ENCODE peak calls at places on chromosomes 16 and 17, in four cellular contexts. Z, N, U and S are unnamed samples.

GRCh38 chr17:31558748-31559646 is 167.5 kb downstream of the RAB11FIP4 start:
- DNase-seq in N (peak), Z (peak), U (no peak), S (peak)

GRCh38 chr16:51151435-51151950 is 423 bp upstream of the SALL1 start:
- DNase-seq in N (peak), U (no peak), Z (no peak), S (peak)

GRCh38 chr16:56932588-56933265 is 785 bp downstream of the HERPUD1 start:
- DNase-seq in Z (peak), N (peak), U (no peak), S (peak)

GRCh38 chr16:81243927-81244326 is 5.4 kb downstream of the BCO1 start:
- DNase-seq in N (no peak), Z (no peak), U (no peak), S (peak)

GRCh38 chr17:31425646-31426045 is 34.2 kb downstream of the RAB11FIP4 start:
- DNase-seq in N (peak), Z (no peak), U (no peak), S (no peak)

GRCh38 chr17:81286491-81287145 is 8.5 kb downstream of the SLC38A10 start:
- DNase-seq in U (no peak), Z (no peak), N (no peak), S (no peak)

GRCh38 chr17:45722161-45722560 is 62.0 kb upstream of the CRHR1 start:
- DNase-seq in Z (peak), N (peak), U (no peak), S (peak)

GRCh38 chr16:22001591-22001990 is 675 bp upstream of the PDZD9 start:
- DNase-seq in N (no peak), Z (no peak), U (no peak), S (no peak)

GRCh38 chr17:29038511-29039300 is 4.2 kb upstream of the PIPOX start:
- DNase-seq in N (peak), U (no peak), Z (no peak), S (no peak)

GRCh38 chr16:81127051-81127450 is 30.9 kb upstream of the GCSH start:
- DNase-seq in Z (no peak), U (no peak), N (no peak), S (no peak)

GRCh38 chr16:81204794-81205680 is 33.5 kb upstream of the BCO1 start:
- DNase-seq in U (no peak), Z (peak), N (peak), S (no peak)

GRCh38 chr16:47643610-47644009 is 182.5 kb downstream of the PHKB start:
- DNase-seq in N (no peak), U (no peak), Z (no peak), S (no peak)

GRCh38 chr17:82839617-82840292 is at the start of gene ZNF750:
- DNase-seq in U (no peak), Z (no peak), N (no peak), S (peak)

GRCh38 chr17:2635675-2636074 is 42.2 kb downstream of the PAFAH1B1 start:
- DNase-seq in U (no peak), N (no peak), Z (no peak), S (no peak)

GRCh38 chr16:3656491-3657468 is 2.3 kb downstream of the DNASE1 start:
- DNase-seq in N (no peak), Z (no peak), U (no peak), S (peak)

GRCh38 chr17:55089955-55090573 is 121.5 kb downstream of the STXBP4 start:
- DNase-seq in N (no peak), U (no peak), Z (peak), S (no peak)

GRCh38 chr17:35588196-35588920 is 1.2 kb downstream of the AP2B1 start:
- DNase-seq in Z (no peak), N (no peak), U (no peak), S (no peak)

GRCh38 chr16:65117701-65118448 is 4.0 kb downstream of the CDH11 start:
- DNase-seq in U (no peak), N (peak), Z (peak), S (peak)

GRCh38 chr17:48310748-48311213 is 119.2 kb downstream of the SKAP1 start:
- DNase-seq in Z (peak), N (no peak), U (no peak), S (peak)

GRCh38 chr16:1789643-1790045 is 3.9 kb downstream of the IGFALS start:
- DNase-seq in Z (peak), N (no peak), U (no peak), S (no peak)

GRCh38 chr16:66948034-66948821 is 12.8 kb upstream of the CES3 start:
- DNase-seq in U (no peak), Z (no peak), N (no peak), S (no peak)

GRCh38 chr17:38333635-38334295 is 10.0 kb downstream of the GPR179 start:
- DNase-seq in Z (peak), N (peak), U (peak), S (peak)

GRCh38 chr17:47275245-47275984 is 21.8 kb downstream of the ITGB3 start:
- DNase-seq in N (peak), U (no peak), Z (peak), S (peak)

GRCh38 chr17:32870027-32870670 is 6.8 kb downstream of the MYO1D start:
- DNase-seq in Z (no peak), U (no peak), N (no peak), S (no peak)

GRCh38 chr16:21723532-21723931 is 59.8 kb downstream of the OTOA start:
- DNase-seq in Z (no peak), N (no peak), U (no peak), S (no peak)

GRCh38 chr17:77379837-77380236 is 239.1 kb downstream of the SEC14L1 start:
- DNase-seq in U (no peak), Z (no peak), N (no peak), S (no peak)

GRCh38 chr16:73794936-73795335 is 501.7 kb upstream of the PSMD7 start:
- DNase-seq in N (no peak), U (no peak), Z (no peak), S (no peak)

GRCh38 chr16:83908798-83909197 is 9.9 kb downstream of the MLYCD start:
- DNase-seq in U (no peak), Z (no peak), N (no peak), S (no peak)

GRCh38 chr17:7838291-7839075 is 4.5 kb downstream of the KDM6B start:
- DNase-seq in N (peak), Z (peak), U (no peak), S (no peak)

GRCh38 chr16:4944333-4945281 is 7.7 kb upstream of the PPL start:
- DNase-seq in N (peak), Z (peak), U (no peak), S (peak)

GRCh38 chr17:49570540-49571242 is 5.0 kb upstream of the NXPH3 start:
- DNase-seq in N (no peak), U (no peak), Z (no peak), S (no peak)

GRCh38 chr16:67190448-67191399 is 788 bp upstream of the EXOC3L1 start:
- DNase-seq in U (no peak), N (no peak), Z (no peak), S (no peak)

GRCh38 chr17:65184235-65184959 is 47.2 kb downstream of the RGS9 start:
- DNase-seq in U (no peak), Z (no peak), N (peak), S (no peak)

GRCh38 chr17:77106874-77107358 is 33.9 kb upstream of the SEC14L1 start:
- DNase-seq in N (no peak), U (no peak), Z (no peak), S (no peak)

GRCh38 chr16:13557476-13557875 is 362.5 kb upstream of the ERCC4 start:
- DNase-seq in U (no peak), Z (no peak), N (no peak), S (no peak)

GRCh38 chr17:38338053-38338452 is 5.7 kb downstream of the GPR179 start:
- DNase-seq in U (no peak), Z (no peak), N (no peak), S (no peak)

DNA sequence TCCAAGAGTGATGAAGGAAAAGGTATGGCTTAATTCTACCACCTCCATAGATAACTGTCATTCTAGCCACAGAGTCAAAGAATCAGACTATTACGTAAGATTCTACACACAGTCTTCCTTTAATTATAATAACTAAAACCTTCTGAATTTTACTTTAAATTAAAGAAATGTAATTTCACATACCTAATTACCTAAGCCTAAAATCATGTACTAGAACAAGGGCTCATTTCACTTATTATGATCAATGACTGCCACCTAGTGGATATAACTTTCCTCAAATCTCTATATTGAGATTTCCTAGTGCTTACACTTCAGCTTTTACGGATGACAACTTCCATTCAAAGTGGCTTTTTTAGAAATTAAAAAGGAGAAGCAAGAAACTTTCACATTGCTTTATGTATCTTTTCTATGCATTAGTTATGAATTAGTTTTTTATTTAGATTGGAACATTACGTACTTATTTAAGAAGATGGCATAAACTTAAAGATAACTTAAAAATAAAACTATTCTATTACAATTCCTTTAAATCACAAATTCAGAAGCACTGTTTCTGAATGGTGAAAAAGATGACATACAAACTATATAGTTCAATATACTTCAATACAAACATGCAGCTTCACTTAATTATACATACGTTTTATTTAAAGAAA is 18.2 kb upstream of the ABCA10 start:
- DNase-seq in U (no peak), N (peak), Z (peak), S (no peak)
- TF ChIP-seq MAX in U (no peak), N (no peak), Z (no peak), S (no peak)

GRCh38 chr17:50949128-50950001 is 83.2 kb upstream of the TOB1 start:
- DNase-seq in U (no peak), Z (no peak), N (no peak), S (no peak)
- TF ChIP-seq TEAD4 in U (no peak), Z (no peak), N (no peak), S (no peak)

GRCh38 chr16:85752511-85753420 is 1.9 kb upstream of the C16orf74 start:
- DNase-seq in U (no peak), Z (peak), N (peak), S (peak)

GRCh38 chr16:85749686-85750020 is 1.2 kb downstream of the C16orf74 start:
- DNase-seq in N (no peak), U (no peak), Z (no peak), S (no peak)

GRCh38 chr16:85750827-85751641 is at the start of gene C16orf74:
- DNase-seq in U (no peak), N (peak), Z (peak), S (peak)

GRCh38 chr16:85751665-85752501 is 987 bp upstream of the C16orf74 start:
- DNase-seq in N (no peak), Z (no peak), U (peak), S (no peak)

DNA sequence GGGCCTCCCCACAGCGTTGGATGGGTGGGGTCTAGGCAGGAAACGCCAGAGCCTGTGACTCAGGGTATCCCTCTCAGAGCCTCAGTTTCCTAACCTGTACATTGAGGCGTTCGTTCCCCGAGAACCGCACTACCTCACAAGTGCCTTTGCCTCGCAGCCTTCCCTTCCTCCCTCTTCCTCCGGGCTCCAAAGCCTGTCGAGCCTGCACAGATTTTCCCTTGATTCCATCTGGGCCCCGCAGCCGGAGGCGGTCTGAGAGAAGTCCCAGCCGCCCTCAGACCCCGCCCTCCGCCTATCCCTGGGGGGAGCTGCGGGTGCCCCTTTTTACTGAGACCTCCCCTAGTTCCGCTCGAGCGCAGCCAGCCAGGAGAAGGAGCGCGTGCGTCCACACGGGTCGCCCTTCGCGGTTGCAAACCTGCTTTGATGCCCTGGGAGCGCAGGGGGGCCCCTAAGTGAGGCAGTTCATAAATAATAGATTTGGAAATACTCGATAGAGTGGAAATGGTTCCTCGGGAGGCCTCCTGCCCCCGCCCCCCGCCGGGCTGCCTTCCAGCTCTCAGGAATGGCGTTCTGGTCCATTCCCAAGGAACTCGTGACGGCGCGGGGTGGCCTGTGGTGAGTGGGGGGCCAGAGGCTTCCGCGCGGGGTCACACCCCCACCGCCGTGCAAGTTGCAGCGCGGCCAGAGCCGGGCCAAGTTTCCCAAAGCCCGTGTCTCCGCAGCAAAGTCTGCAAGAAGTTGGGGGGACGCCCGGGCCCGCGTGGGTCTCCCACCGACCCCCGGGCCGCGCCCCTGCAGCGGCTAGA is 672 bp downstream of the C16orf74 start:
- DNase-seq in Z (peak), N (peak), U (no peak), S (peak)
- TF ChIP-seq MAX in Z (no peak), N (peak), U (peak), S (peak)

GRCh38 chr17:74474043-74474792 is 7.8 kb downstream of the CD300A start:
- DNase-seq in Z (no peak), U (no peak), N (peak), S (no peak)
- TF ChIP-seq TEAD4 in Z (no peak), U (no peak), N (no peak), S (no peak)

DNA sequence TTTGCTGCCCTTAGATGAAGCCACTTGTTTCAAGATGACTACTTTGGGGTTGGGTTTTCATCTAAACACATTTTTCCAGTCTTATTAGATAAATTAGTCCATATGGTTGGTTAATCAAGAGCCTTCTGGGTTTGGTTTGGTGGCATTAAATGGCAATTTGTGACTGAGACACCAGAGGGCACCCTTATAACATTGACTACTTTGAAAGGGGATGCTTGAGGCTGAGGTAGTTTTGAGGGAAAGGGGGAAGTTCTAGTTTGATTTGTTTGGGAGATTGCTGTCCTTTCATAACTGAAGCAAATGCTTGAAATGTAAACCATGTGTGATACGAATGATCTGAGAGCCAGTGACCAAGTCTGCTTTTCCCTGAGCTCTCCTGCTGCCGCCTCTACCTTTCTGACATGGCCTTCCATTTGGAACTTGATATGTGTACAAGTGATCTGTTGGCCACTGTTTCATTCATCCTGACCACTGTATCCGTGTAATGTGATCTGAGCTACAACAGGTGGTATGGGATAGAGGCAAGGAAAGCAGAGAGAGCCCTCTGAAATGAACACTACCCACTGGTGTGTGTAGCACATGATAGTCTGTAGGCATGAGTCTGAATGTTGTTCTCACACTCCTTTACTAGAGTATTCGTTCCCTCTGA is 5.8 kb upstream of the RARA start:
- DNase-seq in Z (peak), N (peak), U (no peak), S (peak)
- TF ChIP-seq MAX in Z (no peak), N (no peak), U (no peak), S (no peak)

DNA sequence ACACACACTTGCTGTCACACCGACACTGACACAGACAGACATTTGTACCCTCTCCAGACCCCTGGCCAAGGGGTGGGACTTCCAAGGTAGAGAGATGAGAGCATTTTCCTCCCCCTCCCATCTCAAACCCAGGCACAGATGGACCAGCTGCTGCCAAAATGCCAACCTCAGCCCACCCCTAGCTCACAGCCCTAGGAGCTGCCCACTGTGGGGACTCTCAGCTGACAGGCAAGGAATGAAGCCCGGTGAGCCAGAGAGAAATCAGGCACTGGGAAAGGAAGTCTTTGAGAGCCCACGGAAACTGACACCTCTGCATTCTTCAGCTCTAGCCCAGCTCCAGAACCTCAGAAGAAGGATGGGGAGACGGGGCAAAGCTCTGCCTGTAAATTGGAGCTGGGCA is 2.8 kb downstream of the ETV4 start:
- DNase-seq in U (no peak), Z (no peak), N (no peak), S (no peak)
- TF ChIP-seq TEAD4 in U (no peak), Z (no peak), N (no peak), S (no peak)

GRCh38 chr16:11774065-11774626 is 22.9 kb downstream of the ZC3H7A start:
- DNase-seq in Z (no peak), U (no peak), N (no peak), S (no peak)
- TF ChIP-seq MAX in Z (no peak), U (no peak), N (no peak), S (no peak)